ENCODE peak calls at places on chromosomes 5 and 9, in four cellular contexts. Q, D, B and E are unnamed samples.

GRCh38 chr5:159156839-159157238 is 52.5 kb downstream of the RNF145 start:
- DNase-seq in Q (peak; percentile 43), D (peak; percentile 68), B (peak; percentile 83), E (no peak)

GRCh38 chr5:14501353-14502162 is 80.0 kb upstream of the OTULINL start:
- DNase-seq in Q (no peak), D (no peak), B (no peak), E (no peak)

GRCh38 chr5:142955628-142956027 is 185.5 kb downstream of the ARHGAP26 start:
- DNase-seq in Q (no peak), D (no peak), B (peak; percentile 42), E (no peak)

GRCh38 chr5:171308453-171309275 is at the start of gene TLX3:
- DNase-seq in Q (no peak), D (no peak), B (peak; percentile 22), E (no peak)

GRCh38 chr9:71895122-71895521 is 15.9 kb downstream of the ABHD17B start:
- DNase-seq in Q (no peak), D (no peak), B (peak; percentile 65), E (no peak)

GRCh38 chr9:19495186-19496028 is 86.6 kb downstream of the ACER2 start:
- DNase-seq in Q (no peak), D (no peak), B (no peak), E (no peak)

GRCh38 chr5:1655496-1656270 is 131.9 kb upstream of the LPCAT1 start:
- DNase-seq in Q (no peak), D (peak; percentile 3), B (no peak), E (no peak)

GRCh38 chr5:1110930-1111726 is 735 bp downstream of the SLC12A7 start:
- DNase-seq in Q (no peak), D (no peak), B (peak; percentile 21), E (peak; percentile 85)

GRCh38 chr5:87588316-87588715 is 175.6 kb upstream of the CCNH start:
- DNase-seq in Q (no peak), D (no peak), B (no peak), E (no peak)

GRCh38 chr5:56737002-56737621 is 78.2 kb upstream of the MAP3K1 start:
- DNase-seq in Q (no peak), D (no peak), B (peak; percentile 15), E (no peak)

GRCh38 chr5:147098233-147098790 is 136.5 kb upstream of the STK32A start:
- DNase-seq in Q (no peak), D (no peak), B (peak; percentile 66), E (peak; percentile 22)

GRCh38 chr9:79572891-79573696 is 1.3 kb downstream of the TLE4 start:
- DNase-seq in Q (peak; percentile 48), D (peak; percentile 29), B (peak; percentile 17), E (peak; percentile 85)

GRCh38 chr5:62896121-62896893 is 317.7 kb downstream of the LRRC70 start:
- DNase-seq in Q (no peak), D (no peak), B (no peak), E (no peak)

GRCh38 chr9:117411547-117411946 is 3.3 kb downstream of the ASTN2 start:
- DNase-seq in Q (no peak), D (peak; percentile 67), B (peak; percentile 35), E (no peak)

GRCh38 chr9:133516256-133516960 is 8.4 kb downstream of the MYMK start:
- DNase-seq in Q (no peak), D (no peak), B (no peak), E (peak; percentile 16)

GRCh38 chr5:111530298-111530740 is 18.0 kb upstream of the STARD4 start:
- DNase-seq in Q (peak; percentile 67), D (no peak), B (peak; percentile 93), E (peak; percentile 85)

GRCh38 chr9:87950296-87950695 is 24.0 kb downstream of the CDK20 start:
- DNase-seq in Q (no peak), D (no peak), B (no peak), E (no peak)

GRCh38 chr9:108041551-108041950 is 552.0 kb upstream of the KLF4 start:
- DNase-seq in Q (no peak), D (no peak), B (peak; percentile 54), E (no peak)

GRCh38 chr9:117555964-117556629 is 141.2 kb upstream of the ASTN2 start:
- DNase-seq in Q (peak; percentile 48), D (peak; percentile 47), B (peak; percentile 22), E (peak; percentile 75)

GRCh38 chr5:115096034-115096769 is 73.5 kb downstream of the TRIM36 start:
- DNase-seq in Q (no peak), D (no peak), B (peak; percentile 5), E (no peak)

GRCh38 chr9:25003686-25004085 is 458.0 kb upstream of the IZUMO3 start:
- DNase-seq in Q (no peak), D (no peak), B (no peak), E (peak; percentile 29)

GRCh38 chr5:132476853-132477729 is 13.5 kb downstream of the IRF1 start:
- DNase-seq in Q (no peak), D (no peak), B (no peak), E (peak; percentile 68)

GRCh38 chr9:99400184-99400731 is 178.2 kb downstream of the SEC61B start:
- DNase-seq in Q (no peak), D (no peak), B (no peak), E (no peak)

GRCh38 chr5:125032286-125032685 is 285.8 kb upstream of the ZNF608 start:
- DNase-seq in Q (no peak), D (no peak), B (peak; percentile 25), E (no peak)

GRCh38 chr9:14031015-14031414 is 282.9 kb downstream of the NFIB start:
- DNase-seq in Q (no peak), D (no peak), B (peak; percentile 95), E (peak; percentile 66)

GRCh38 chr5:88785396-88786216 is 97.4 kb downstream of the MEF2C start:
- DNase-seq in Q (peak; percentile 56), D (peak; percentile 10), B (peak; percentile 93), E (no peak)

GRCh38 chr5:56496581-56497063 is 263.5 kb upstream of the ANKRD55 start:
- DNase-seq in Q (no peak), D (no peak), B (no peak), E (no peak)

GRCh38 chr9:105662184-105663104 is at the start of gene TAL2:
- DNase-seq in Q (no peak), D (no peak), B (no peak), E (no peak)

GRCh38 chr5:178341091-178341960 is 108.7 kb upstream of the PHYKPL start:
- DNase-seq in Q (no peak), D (no peak), B (no peak), E (peak; percentile 18)

GRCh38 chr9:72540348-72540873 is 19.0 kb downstream of the TMC1 start:
- DNase-seq in Q (peak; percentile 46), D (peak; percentile 81), B (no peak), E (no peak)

GRCh38 chr5:138819065-138819464 is 56.1 kb downstream of the LRRTM2 start:
- DNase-seq in Q (no peak), D (no peak), B (no peak), E (no peak)

GRCh38 chr9:71931166-71931565 is 19.7 kb downstream of the C9orf85 start:
- DNase-seq in Q (no peak), D (no peak), B (no peak), E (no peak)

GRCh38 chr5:119315516-119315949 is 40.3 kb upstream of the TNFAIP8 start:
- DNase-seq in Q (no peak), D (no peak), B (peak; percentile 31), E (no peak)

GRCh38 chr5:180784497-180785097 is 18.0 kb downstream of the MGAT1 start:
- DNase-seq in Q (peak; percentile 78), D (peak; percentile 78), B (peak; percentile 88), E (peak; percentile 90)

GRCh38 chr5:117621921-117622320 is 1047.3 kb upstream of the SEMA6A start:
- DNase-seq in Q (no peak), D (no peak), B (no peak), E (no peak)

GRCh38 chr5:52989781-52990530 is 804 bp downstream of the ITGA2 start:
- DNase-seq in Q (peak; percentile 43), D (peak; percentile 51), B (peak; percentile 66), E (peak; percentile 73)

GRCh38 chr5:158857376-158857775 is 242.3 kb downstream of the EBF1 start:
- DNase-seq in Q (no peak), D (no peak), B (no peak), E (no peak)

GRCh38 chr5:153959134-153959957 is 79.4 kb downstream of the FAM114A2 start:
- DNase-seq in Q (no peak), D (no peak), B (peak; percentile 57), E (no peak)

GRCh38 chr9:126217121-126217520 is 109.5 kb upstream of the MVB12B start:
- DNase-seq in Q (no peak), D (no peak), B (no peak), E (no peak)

GRCh38 chr5:79182141-79182540 is 53.8 kb upstream of the JMY start:
- DNase-seq in Q (no peak), D (no peak), B (no peak), E (no peak)

GRCh38 chr5:79183011-79183410 is 52.9 kb upstream of the JMY start:
- DNase-seq in Q (no peak), D (no peak), B (no peak), E (no peak)

GRCh38 chr5:79181419-79182022 is 54.4 kb upstream of the JMY start:
- DNase-seq in Q (no peak), D (no peak), B (peak; percentile 65), E (no peak)

GRCh38 chr5:79186021-79186420 is 49.9 kb upstream of the JMY start:
- DNase-seq in Q (no peak), D (no peak), B (no peak), E (no peak)

DNA sequence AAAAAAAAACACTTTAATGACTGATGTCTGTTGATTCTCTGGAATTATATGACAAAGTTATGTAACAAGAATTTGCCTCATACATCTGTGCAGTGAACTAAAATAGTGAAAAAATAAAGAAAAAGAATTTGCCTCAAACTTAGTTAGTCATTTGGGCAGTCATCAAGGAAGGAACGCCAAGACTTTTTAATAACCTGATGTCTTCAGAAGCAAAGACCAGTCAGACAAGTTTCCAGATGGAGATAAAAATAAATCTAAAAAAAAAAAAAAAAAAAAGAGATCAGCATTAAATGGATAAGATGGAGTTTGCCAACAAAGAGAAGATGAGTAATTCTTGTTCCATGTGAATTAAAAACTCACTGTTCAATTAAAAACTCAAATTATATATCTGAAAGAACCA is 52.3 kb upstream of the JMY start:
- DNase-seq in Q (no peak), D (no peak), B (no peak), E (no peak)
- H3K27ac ChIP-seq in Q (no peak overlapping the region), D (peak overlapping the region; percentile 13), B (no peak overlapping the region), E (no peak overlapping the region)

GRCh38 chr5:73448072-73448432 is 525 bp downstream of the FOXD1 start:
- DNase-seq in Q (no peak), D (no peak), B (no peak), E (no peak)
- H3K27ac ChIP-seq in Q (no peak overlapping the region), D (no peak overlapping the region), B (no peak overlapping the region), E (no peak overlapping the region)

DNA sequence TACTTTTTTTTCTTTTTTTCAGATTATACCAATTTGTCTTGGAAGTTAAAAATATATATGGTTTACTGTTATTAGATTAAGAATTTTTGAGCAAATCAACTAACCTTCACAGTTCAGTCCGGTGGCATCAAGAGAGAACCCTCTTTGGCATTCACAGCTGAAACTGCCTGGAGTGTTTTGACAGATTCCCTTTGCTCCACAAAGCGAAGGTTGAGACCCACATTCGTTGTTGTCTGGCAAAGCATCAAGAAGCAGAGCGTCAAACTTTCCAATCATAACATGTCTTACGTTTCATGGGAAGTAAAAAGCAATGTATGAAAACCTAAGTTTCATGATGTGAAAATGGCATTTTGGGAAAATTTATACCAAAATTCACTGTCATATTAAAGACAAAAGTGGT is 190.2 kb downstream of the SLC12A2 start:
- DNase-seq in Q (no peak), D (no peak), B (no peak), E (no peak)
- H3K27ac ChIP-seq in Q (no peak overlapping the region), D (no peak overlapping the region), B (peak overlapping the region; percentile 75), E (no peak overlapping the region)

GRCh38 chr9:137459147-137459600 is at the start of gene NSMF:
- DNase-seq in Q (peak; percentile 89), D (peak; percentile 95), B (peak; percentile 93), E (peak; percentile 98)
- H3K27ac ChIP-seq in Q (peak within 1 kb of the TSS; percentile 64), D (peak within 1 kb of the TSS; percentile 68), B (no peak within 1 kb of the TSS), E (peak within 1 kb of the TSS; percentile 24)

GRCh38 chr9:137298401-137298982 is 3.6 kb downstream of the NRARP start:
- DNase-seq in Q (no peak), D (no peak), B (peak; percentile 61), E (peak; percentile 81)
- H3K27ac ChIP-seq in Q (peak overlapping the region; percentile 74), D (peak overlapping the region; percentile 78), B (no peak overlapping the region), E (peak overlapping the region; percentile 70)